ENCODE peak calls at places on chromosomes 16 and 17, in ten cellular contexts. B, U, A, X, E, M, Z, N, S and W are unnamed samples.

GRCh38 chr17:57954421-57955182 is 610 bp downstream of the CUEDC1 start:
- DNase-seq in S (no peak), U (peak; percentile 69), M (peak; percentile 93), Z (no peak), E (no peak), A (no peak), X (no peak), B (peak; percentile 78), N (no peak), W (peak; percentile 81)

GRCh38 chr17:57707892-57708291 is 37.2 kb downstream of the CCDC182 start:
- DNase-seq in E (no peak), U (no peak), A (no peak), N (no peak), M (no peak), X (no peak), B (peak; percentile 31), S (no peak), Z (peak; percentile 5), W (no peak)

GRCh38 chr17:83050651-83051422 is 28.6 kb upstream of the METRNL start:
- DNase-seq in X (no peak), B (peak; percentile 89), A (no peak), M (no peak), N (no peak), U (peak; percentile 69), S (no peak), E (no peak), Z (no peak), W (no peak)

GRCh38 chr17:16374129-16374528 is 6.8 kb upstream of the UBB start:
- DNase-seq in M (peak; percentile 28), E (no peak), B (no peak), S (no peak), N (no peak), X (no peak), U (peak; percentile 53), Z (no peak), A (no peak), W (peak; percentile 68)

GRCh38 chr17:1384881-1385280 is 15.1 kb downstream of the YWHAE start:
- DNase-seq in Z (no peak), X (no peak), M (no peak), N (no peak), S (no peak), E (no peak), U (no peak), A (no peak), B (no peak), W (no peak)

GRCh38 chr16:84656557-84657130 is 8.3 kb downstream of the KLHL36 start:
- DNase-seq in A (no peak), U (no peak), E (no peak), X (peak; percentile 14), B (no peak), N (no peak), S (no peak), Z (no peak), M (no peak), W (no peak)

GRCh38 chr17:7213895-7214299 is 5.7 kb downstream of the DLG4 start:
- DNase-seq in M (no peak), E (peak; percentile 92), X (no peak), B (peak; percentile 87), Z (peak; percentile 86), N (no peak), A (peak; percentile 52), S (no peak), U (no peak), W (peak; percentile 76)

GRCh38 chr17:34319087-34319486 is at the start of gene CCL8:
- DNase-seq in U (no peak), S (no peak), A (no peak), B (no peak), N (no peak), E (no peak), Z (peak; percentile 46), M (no peak), X (no peak), W (no peak)

GRCh38 chr16:2598723-2599122 is 60.9 kb downstream of the PDPK1 start:
- DNase-seq in S (no peak), X (no peak), U (no peak), M (no peak), Z (no peak), A (no peak), N (no peak), E (no peak), B (no peak), W (no peak)

GRCh38 chr17:30413109-30413508 is 34.4 kb downstream of the CPD start:
- DNase-seq in A (no peak), M (no peak), N (no peak), X (no peak), E (no peak), B (no peak), U (no peak), Z (peak; percentile 45), S (no peak), W (no peak)

GRCh38 chr17:49779730-49780220 is 8.7 kb upstream of the KAT7 start:
- DNase-seq in Z (peak; percentile 88), N (peak; percentile 49), S (peak; percentile 34), E (peak; percentile 67), B (peak; percentile 31), A (no peak), M (no peak), X (peak; percentile 40), U (no peak), W (peak; percentile 53)

GRCh38 chr17:40935624-40936023 is 1.8 kb downstream of the KRT23 start:
- DNase-seq in X (peak; percentile 13), U (no peak), M (no peak), A (no peak), N (no peak), B (no peak), Z (no peak), S (no peak), E (no peak), W (no peak)

GRCh38 chr16:85462405-85463227 is 150.5 kb upstream of the GSE1 start:
- DNase-seq in X (no peak), Z (no peak), S (no peak), U (no peak), B (peak; percentile 68), M (peak; percentile 55), A (no peak), N (no peak), E (peak; percentile 38), W (peak; percentile 77)

GRCh38 chr17:39624313-39624712 is 2.4 kb upstream of the PPP1R1B start:
- DNase-seq in E (no peak), B (no peak), M (no peak), S (no peak), A (no peak), Z (no peak), N (no peak), X (no peak), U (no peak), W (no peak)

GRCh38 chr16:66923247-66923851 is 2.0 kb downstream of the RRAD start:
- DNase-seq in S (no peak), N (no peak), U (no peak), E (no peak), B (peak; percentile 58), Z (no peak), X (no peak), A (no peak), M (peak; percentile 78), W (peak; percentile 76)

GRCh38 chr17:20114466-20114865 is 105.3 kb downstream of the SPECC1 start:
- DNase-seq in S (no peak), A (no peak), M (no peak), Z (no peak), X (no peak), U (no peak), N (no peak), B (no peak), E (no peak), W (no peak)